ENCODE peak calls at places on chromosome 15, in eight cellular contexts. One of them, this sample, is unnamed.

GRCh38 chr15:69997701-69998273 is 99.9 kb downstream of the TLE3 start:
- DNase-seq in kidney: peak; percentile 95
- DNase-seq in fibroblast of pulmonary artery: peak; percentile 43
- DNase-seq in choroid plexus epithelial cell: peak; percentile 39
- DNase-seq in glutamatergic neuron: no peak
- DNase-seq in fibroblast of mammary gland: peak; percentile 35
- DNase-seq in H9: no peak
- DNase-seq in RWPE1: peak; percentile 39
- DNase-seq in this sample: no peak

GRCh38 chr15:91592586-91592985 is 260.9 kb upstream of the SLCO3A1 start:
- DNase-seq in H9: no peak
- DNase-seq in fibroblast of pulmonary artery: no peak
- DNase-seq in glutamatergic neuron: no peak
- DNase-seq in kidney: no peak
- DNase-seq in choroid plexus epithelial cell: no peak
- DNase-seq in RWPE1: no peak
- DNase-seq in fibroblast of mammary gland: no peak
- DNase-seq in this sample: no peak

GRCh38 chr15:73601449-73602425 is 31.5 kb downstream of the NPTN start:
- DNase-seq in fibroblast of pulmonary artery: peak; percentile 80
- DNase-seq in RWPE1: peak; percentile 44
- DNase-seq in fibroblast of mammary gland: peak; percentile 63
- DNase-seq in kidney: no peak
- DNase-seq in choroid plexus epithelial cell: peak; percentile 66
- DNase-seq in glutamatergic neuron: peak; percentile 62
- DNase-seq in H9: no peak
- DNase-seq in this sample: no peak

GRCh38 chr15:48721061-48721810 is 75.7 kb upstream of the FBN1 start:
- DNase-seq in fibroblast of pulmonary artery: no peak
- DNase-seq in fibroblast of mammary gland: peak; percentile 71
- DNase-seq in kidney: no peak
- DNase-seq in glutamatergic neuron: no peak
- DNase-seq in RWPE1: no peak
- DNase-seq in H9: no peak
- DNase-seq in choroid plexus epithelial cell: no peak
- DNase-seq in this sample: no peak

GRCh38 chr15:68304611-68305337 is 27.2 kb downstream of the FEM1B start:
- DNase-seq in fibroblast of pulmonary artery: no peak
- DNase-seq in RWPE1: peak; percentile 38
- DNase-seq in H9: peak; percentile 77
- DNase-seq in fibroblast of mammary gland: no peak
- DNase-seq in choroid plexus epithelial cell: no peak
- DNase-seq in kidney: no peak
- DNase-seq in glutamatergic neuron: no peak
- DNase-seq in this sample: peak; percentile 5

GRCh38 chr15:73752817-73753214 is 335 bp downstream of the INSYN1 start:
- DNase-seq in kidney: no peak
- DNase-seq in RWPE1: peak; percentile 27
- DNase-seq in fibroblast of mammary gland: no peak
- DNase-seq in fibroblast of pulmonary artery: peak; percentile 14
- DNase-seq in choroid plexus epithelial cell: peak; percentile 10
- DNase-seq in H9: no peak
- DNase-seq in glutamatergic neuron: peak; percentile 62
- DNase-seq in this sample: no peak

GRCh38 chr15:38069506-38069905 is 135.1 kb downstream of the TMCO5A start:
- DNase-seq in RWPE1: peak; percentile 81
- DNase-seq in fibroblast of mammary gland: peak; percentile 94
- DNase-seq in kidney: no peak
- DNase-seq in H9: no peak
- DNase-seq in fibroblast of pulmonary artery: peak; percentile 84
- DNase-seq in choroid plexus epithelial cell: peak; percentile 91
- DNase-seq in glutamatergic neuron: no peak
- DNase-seq in this sample: no peak

GRCh38 chr15:99682455-99682854 is 50.8 kb downstream of the LYSMD4 start:
- DNase-seq in H9: no peak
- DNase-seq in fibroblast of pulmonary artery: peak; percentile 93
- DNase-seq in fibroblast of mammary gland: peak; percentile 93
- DNase-seq in choroid plexus epithelial cell: peak; percentile 97
- DNase-seq in RWPE1: peak; percentile 51
- DNase-seq in kidney: no peak
- DNase-seq in glutamatergic neuron: no peak
- DNase-seq in this sample: no peak

GRCh38 chr15:58699769-58700168 is 49.7 kb downstream of the ADAM10 start:
- DNase-seq in RWPE1: no peak
- DNase-seq in kidney: no peak
- DNase-seq in fibroblast of pulmonary artery: no peak
- DNase-seq in H9: no peak
- DNase-seq in choroid plexus epithelial cell: no peak
- DNase-seq in fibroblast of mammary gland: no peak
- DNase-seq in glutamatergic neuron: no peak
- DNase-seq in this sample: no peak

GRCh38 chr15:40949756-40950207 is 3.5 kb upstream of the CHAC1 start:
- DNase-seq in choroid plexus epithelial cell: no peak
- DNase-seq in RWPE1: no peak
- DNase-seq in kidney: no peak
- DNase-seq in fibroblast of pulmonary artery: peak; percentile 46
- DNase-seq in fibroblast of mammary gland: no peak
- DNase-seq in glutamatergic neuron: no peak
- DNase-seq in H9: no peak
- DNase-seq in this sample: no peak

GRCh38 chr15:57951328-57951932 is 114.1 kb downstream of the ALDH1A2 start:
- DNase-seq in choroid plexus epithelial cell: no peak
- DNase-seq in fibroblast of pulmonary artery: no peak
- DNase-seq in glutamatergic neuron: no peak
- DNase-seq in H9: no peak
- DNase-seq in kidney: no peak
- DNase-seq in RWPE1: no peak
- DNase-seq in fibroblast of mammary gland: no peak
- DNase-seq in this sample: no peak

GRCh38 chr15:70348581-70349344 is 251.0 kb upstream of the TLE3 start:
- DNase-seq in choroid plexus epithelial cell: no peak
- DNase-seq in H9: no peak
- DNase-seq in RWPE1: peak; percentile 43
- DNase-seq in glutamatergic neuron: peak; percentile 35
- DNase-seq in fibroblast of mammary gland: peak; percentile 79
- DNase-seq in fibroblast of pulmonary artery: peak; percentile 56
- DNase-seq in kidney: no peak
- DNase-seq in this sample: no peak

GRCh38 chr15:78211189-78211921 is 23.0 kb downstream of the ACSBG1 start:
- DNase-seq in kidney: no peak
- DNase-seq in fibroblast of mammary gland: no peak
- DNase-seq in RWPE1: no peak
- DNase-seq in fibroblast of pulmonary artery: peak; percentile 47
- DNase-seq in H9: no peak
- DNase-seq in choroid plexus epithelial cell: no peak
- DNase-seq in glutamatergic neuron: no peak
- DNase-seq in this sample: no peak

GRCh38 chr15:77542491-77543001 is 90.2 kb downstream of the LINGO1 start:
- DNase-seq in kidney: no peak
- DNase-seq in RWPE1: peak; percentile 39
- DNase-seq in fibroblast of pulmonary artery: peak; percentile 21
- DNase-seq in choroid plexus epithelial cell: no peak
- DNase-seq in fibroblast of mammary gland: peak; percentile 19
- DNase-seq in H9: no peak
- DNase-seq in glutamatergic neuron: no peak
- DNase-seq in this sample: no peak

GRCh38 chr15:87917480-87917879 is 339.1 kb downstream of the NTRK3 start:
- DNase-seq in H9: no peak
- DNase-seq in glutamatergic neuron: no peak
- DNase-seq in fibroblast of mammary gland: no peak
- DNase-seq in fibroblast of pulmonary artery: no peak
- DNase-seq in choroid plexus epithelial cell: no peak
- DNase-seq in kidney: no peak
- DNase-seq in RWPE1: no peak
- DNase-seq in this sample: no peak

GRCh38 chr15:73344051-73344450 is 24.7 kb downstream of the HCN4 start:
- DNase-seq in fibroblast of mammary gland: no peak
- DNase-seq in fibroblast of pulmonary artery: no peak
- DNase-seq in choroid plexus epithelial cell: no peak
- DNase-seq in kidney: no peak
- DNase-seq in H9: no peak
- DNase-seq in RWPE1: no peak
- DNase-seq in glutamatergic neuron: no peak
- DNase-seq in this sample: no peak

GRCh38 chr15:66042624-66043023 is 173.3 kb downstream of the RAB11A start:
- DNase-seq in kidney: no peak
- DNase-seq in RWPE1: peak; percentile 13
- DNase-seq in glutamatergic neuron: no peak
- DNase-seq in fibroblast of mammary gland: no peak
- DNase-seq in fibroblast of pulmonary artery: no peak
- DNase-seq in choroid plexus epithelial cell: no peak
- DNase-seq in H9: peak; percentile 91
- DNase-seq in this sample: no peak

GRCh38 chr15:69081310-69082004 is 67.0 kb downstream of the NOX5 start:
- DNase-seq in H9: peak; percentile 50
- DNase-seq in RWPE1: no peak
- DNase-seq in fibroblast of pulmonary artery: peak; percentile 90
- DNase-seq in choroid plexus epithelial cell: peak; percentile 53
- DNase-seq in glutamatergic neuron: no peak
- DNase-seq in kidney: peak; percentile 82
- DNase-seq in fibroblast of mammary gland: peak; percentile 40
- DNase-seq in this sample: no peak

GRCh38 chr15:55774113-55774970 is 31.4 kb upstream of the PRTG start:
- DNase-seq in H9: peak; percentile 79
- DNase-seq in glutamatergic neuron: peak; percentile 74
- DNase-seq in fibroblast of pulmonary artery: peak; percentile 30
- DNase-seq in RWPE1: peak; percentile 52
- DNase-seq in kidney: no peak
- DNase-seq in fibroblast of mammary gland: peak; percentile 34
- DNase-seq in choroid plexus epithelial cell: peak; percentile 54
- DNase-seq in this sample: peak; percentile 61
- TF ChIP-seq CTCF in H9: peak; percentile 75
- TF ChIP-seq CTCF in glutamatergic neuron: peak; percentile 80
- TF ChIP-seq CTCF in fibroblast of pulmonary artery: peak; percentile 60
- TF ChIP-seq CTCF in RWPE1: peak; percentile 84
- TF ChIP-seq CTCF in kidney: peak; percentile 30
- TF ChIP-seq CTCF in fibroblast of mammary gland: peak; percentile 59
- TF ChIP-seq CTCF in choroid plexus epithelial cell: peak; percentile 72
- TF ChIP-seq CTCF in this sample: peak; percentile 59

GRCh38 chr15:81165565-81165964 is 31.1 kb upstream of the IL16 start:
- DNase-seq in glutamatergic neuron: no peak
- DNase-seq in choroid plexus epithelial cell: no peak
- DNase-seq in RWPE1: peak; percentile 78
- DNase-seq in fibroblast of pulmonary artery: no peak
- DNase-seq in kidney: no peak
- DNase-seq in H9: no peak
- DNase-seq in fibroblast of mammary gland: peak; percentile 79
- DNase-seq in this sample: no peak

GRCh38 chr15:81166949-81167816 is 29.5 kb upstream of the IL16 start:
- DNase-seq in kidney: no peak
- DNase-seq in H9: no peak
- DNase-seq in RWPE1: no peak
- DNase-seq in choroid plexus epithelial cell: no peak
- DNase-seq in fibroblast of mammary gland: peak; percentile 56
- DNase-seq in fibroblast of pulmonary artery: no peak
- DNase-seq in glutamatergic neuron: no peak
- DNase-seq in this sample: no peak

GRCh38 chr15:81161851-81162250 is 27.8 kb downstream of the CFAP161 start:
- DNase-seq in choroid plexus epithelial cell: no peak
- DNase-seq in RWPE1: no peak
- DNase-seq in fibroblast of mammary gland: no peak
- DNase-seq in H9: no peak
- DNase-seq in kidney: no peak
- DNase-seq in fibroblast of pulmonary artery: no peak
- DNase-seq in glutamatergic neuron: no peak
- DNase-seq in this sample: no peak

GRCh38 chr15:81161215-81161673 is 27.2 kb downstream of the CFAP161 start:
- DNase-seq in choroid plexus epithelial cell: no peak
- DNase-seq in kidney: no peak
- DNase-seq in fibroblast of pulmonary artery: no peak
- DNase-seq in glutamatergic neuron: no peak
- DNase-seq in RWPE1: no peak
- DNase-seq in fibroblast of mammary gland: no peak
- DNase-seq in H9: no peak
- DNase-seq in this sample: peak; percentile 36

GRCh38 chr15:81163961-81164800 is 30.1 kb downstream of the CFAP161 start:
- DNase-seq in choroid plexus epithelial cell: peak; percentile 93
- DNase-seq in fibroblast of mammary gland: peak; percentile 87
- DNase-seq in H9: peak; percentile 37
- DNase-seq in kidney: no peak
- DNase-seq in fibroblast of pulmonary artery: peak; percentile 67
- DNase-seq in RWPE1: no peak
- DNase-seq in glutamatergic neuron: no peak
- DNase-seq in this sample: peak; percentile 36
- TF ChIP-seq CTCF in choroid plexus epithelial cell: peak; percentile 49
- TF ChIP-seq CTCF in fibroblast of mammary gland: peak; percentile 35
- TF ChIP-seq CTCF in H9: no peak
- TF ChIP-seq CTCF in kidney: no peak
- TF ChIP-seq CTCF in fibroblast of pulmonary artery: peak; percentile 19
- TF ChIP-seq CTCF in RWPE1: no peak
- TF ChIP-seq CTCF in glutamatergic neuron: no peak
- TF ChIP-seq CTCF in this sample: no peak

GRCh38 chr15:34713635-34714034 is 41.2 kb downstream of the GJD2 start:
- DNase-seq in kidney: no peak
- DNase-seq in fibroblast of mammary gland: no peak
- DNase-seq in choroid plexus epithelial cell: no peak
- DNase-seq in glutamatergic neuron: no peak
- DNase-seq in RWPE1: no peak
- DNase-seq in H9: no peak
- DNase-seq in fibroblast of pulmonary artery: no peak
- DNase-seq in this sample: no peak

GRCh38 chr15:34709866-34710265 is 44.9 kb downstream of the GJD2 start:
- DNase-seq in choroid plexus epithelial cell: peak; percentile 38
- DNase-seq in fibroblast of pulmonary artery: no peak
- DNase-seq in H9: no peak
- DNase-seq in glutamatergic neuron: no peak
- DNase-seq in fibroblast of mammary gland: peak; percentile 4
- DNase-seq in kidney: no peak
- DNase-seq in RWPE1: peak; percentile 15
- DNase-seq in this sample: no peak

DNA sequence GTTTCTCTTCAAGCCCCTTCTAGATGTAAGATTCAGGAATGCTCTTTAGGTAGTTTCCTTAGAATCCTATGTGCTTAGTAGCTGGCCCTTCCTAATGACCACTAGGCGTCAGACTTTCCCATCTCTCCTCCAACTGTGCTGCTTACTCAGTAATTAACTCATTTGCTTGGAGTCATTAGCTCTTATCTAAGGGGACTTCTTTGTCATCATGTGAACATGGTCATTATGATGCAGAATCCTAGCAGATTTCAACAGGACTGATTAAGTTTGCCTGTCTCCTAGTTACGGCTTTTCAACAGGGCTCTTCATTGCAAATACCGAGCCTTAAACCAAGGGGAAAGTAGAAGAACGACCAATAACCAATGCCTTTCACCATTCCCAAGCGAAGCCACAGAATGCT is 46.4 kb downstream of the GJD2 start:
- DNase-seq in H9: peak; percentile 38
- DNase-seq in kidney: no peak
- DNase-seq in choroid plexus epithelial cell: peak; percentile 74
- DNase-seq in RWPE1: peak; percentile 52
- DNase-seq in glutamatergic neuron: no peak
- DNase-seq in fibroblast of mammary gland: peak; percentile 68
- DNase-seq in fibroblast of pulmonary artery: peak; percentile 65
- DNase-seq in this sample: peak; percentile 33
- TF ChIP-seq CTCF in H9: peak; percentile 93
- TF ChIP-seq CTCF in kidney: peak; percentile 46
- TF ChIP-seq CTCF in choroid plexus epithelial cell: peak; percentile 91
- TF ChIP-seq CTCF in RWPE1: peak; percentile 80
- TF ChIP-seq CTCF in glutamatergic neuron: peak; percentile 78
- TF ChIP-seq CTCF in fibroblast of mammary gland: peak; percentile 98
- TF ChIP-seq CTCF in fibroblast of pulmonary artery: peak; percentile 99
- TF ChIP-seq CTCF in this sample: peak; percentile 63

GRCh38 chr15:51912528-51912927 is 59.0 kb downstream of the LEO1 start:
- DNase-seq in glutamatergic neuron: no peak
- DNase-seq in H9: no peak
- DNase-seq in RWPE1: no peak
- DNase-seq in kidney: no peak
- DNase-seq in fibroblast of mammary gland: no peak
- DNase-seq in choroid plexus epithelial cell: no peak
- DNase-seq in fibroblast of pulmonary artery: no peak
- DNase-seq in this sample: no peak

GRCh38 chr15:51917493-51917892 is 54.1 kb downstream of the LEO1 start:
- DNase-seq in glutamatergic neuron: peak; percentile 32
- DNase-seq in kidney: no peak
- DNase-seq in choroid plexus epithelial cell: peak; percentile 61
- DNase-seq in fibroblast of mammary gland: peak; percentile 43
- DNase-seq in RWPE1: peak; percentile 38
- DNase-seq in H9: peak; percentile 77
- DNase-seq in fibroblast of pulmonary artery: peak; percentile 46
- DNase-seq in this sample: no peak
- TF ChIP-seq CTCF in glutamatergic neuron: no peak
- TF ChIP-seq CTCF in kidney: no peak
- TF ChIP-seq CTCF in choroid plexus epithelial cell: peak; percentile 65
- TF ChIP-seq CTCF in fibroblast of mammary gland: peak; percentile 42
- TF ChIP-seq CTCF in RWPE1: peak; percentile 45
- TF ChIP-seq CTCF in H9: peak; percentile 77
- TF ChIP-seq CTCF in fibroblast of pulmonary artery: peak; percentile 46
- TF ChIP-seq CTCF in this sample: peak; percentile 28

This sample was measured in GM13976.